ENCODE peak calls at places on chromosomes 4 and X, in six cellular contexts. S is mammary epithelial cell, K is heart left ventricle, D is OCI-LY7, Q is suprapubic skin, O is lung. W is an unnamed sample.

GRCh38 chrX:38220936-38221386 is 290 bp upstream of the SRPX start:
- DNase-seq in S (no peak), K (no peak), D (no peak), Q (no peak), O (no peak), W (no peak)

GRCh38 chr4:156763511-156763910 is 208.1 kb downstream of the PDGFC start:
- DNase-seq in S (no peak), K (no peak), D (no peak), Q (no peak), O (no peak), W (no peak)

GRCh38 chrX:153861733-153862300 is 24.2 kb downstream of the L1CAM start:
- DNase-seq in S (no peak), K (no peak), D (no peak), Q (no peak), O (no peak), W (no peak)

GRCh38 chrX:105461013-105461412 is 240.5 kb upstream of the TEX13A start:
- DNase-seq in S (peak), K (no peak), D (no peak), Q (no peak), O (no peak), W (no peak)

GRCh38 chrX:72392042-72392441 is 86.3 kb upstream of the CITED1 start:
- DNase-seq in S (no peak), K (no peak), D (no peak), Q (no peak), O (no peak), W (no peak)

GRCh38 chr4:80365928-80366327 is 30.4 kb downstream of the CFAP299 start:
- DNase-seq in S (peak), K (no peak), D (peak), Q (no peak), O (peak), W (no peak)

GRCh38 chrX:118528089-118528753 is 32.6 kb downstream of the DOCK11 start:
- DNase-seq in S (no peak), K (peak), D (peak), Q (no peak), O (no peak), W (no peak)

GRCh38 chrX:68936186-68936585 is 107.4 kb downstream of the EFNB1 start:
- DNase-seq in S (no peak), K (no peak), D (no peak), Q (no peak), O (no peak), W (no peak)

GRCh38 chr4:46444318-46444717 is 54.4 kb upstream of the GABRA2 start:
- DNase-seq in S (peak), K (no peak), D (no peak), Q (no peak), O (no peak), W (no peak)

GRCh38 chr4:159142254-159142653 is 39.4 kb downstream of the RAPGEF2 start:
- DNase-seq in S (peak), K (no peak), D (no peak), Q (no peak), O (no peak), W (no peak)

GRCh38 chr4:175456131-175456530 is 355.9 kb downstream of the GPM6A start:
- DNase-seq in S (peak), K (no peak), D (no peak), Q (no peak), O (no peak), W (no peak)

GRCh38 chrX:50211510-50211909 is 6.9 kb downstream of the CCNB3 start:
- DNase-seq in S (peak), K (no peak), D (peak), Q (no peak), O (no peak), W (no peak)

GRCh38 chrX:96386981-96387380 is 297.7 kb upstream of the DIAPH2 start:
- DNase-seq in S (no peak), K (no peak), D (no peak), Q (no peak), O (no peak), W (no peak)

GRCh38 chrX:17376381-17377046 is 1.5 kb downstream of the NHS start:
- DNase-seq in S (peak), K (no peak), D (no peak), Q (no peak), O (no peak), W (no peak)

GRCh38 chrX:43860646-43861370 is 21.4 kb downstream of the MAOB start:
- DNase-seq in S (peak), K (no peak), D (no peak), Q (no peak), O (no peak), W (no peak)

GRCh38 chr4:84691170-84691691 is 108.3 kb downstream of the CDS1 start:
- DNase-seq in S (peak), K (no peak), D (no peak), Q (no peak), O (peak), W (no peak)

GRCh38 chr4:182894681-182895275 is 22.4 kb downstream of the DCTD start:
- DNase-seq in S (no peak), K (no peak), D (no peak), Q (no peak), O (no peak), W (no peak)

GRCh38 chr4:10656420-10656819 is 28.1 kb downstream of the CLNK start:
- DNase-seq in S (no peak), K (no peak), D (no peak), Q (no peak), O (no peak), W (no peak)

GRCh38 chr4:5752803-5753184 is 41.8 kb downstream of the EVC start:
- DNase-seq in S (no peak), K (no peak), D (no peak), Q (no peak), O (no peak), W (no peak)

GRCh38 chr4:148857973-148858534 is 415.8 kb upstream of the NR3C2 start:
- DNase-seq in S (no peak), K (no peak), D (no peak), Q (no peak), O (no peak), W (no peak)

GRCh38 chrX:67104982-67105757 is 438.7 kb upstream of the AR start:
- DNase-seq in S (no peak), K (no peak), D (no peak), Q (no peak), O (no peak), W (no peak)

GRCh38 chrX:48761674-48762471 is at the start of gene GLOD5:
- DNase-seq in S (peak), K (no peak), D (peak), Q (no peak), O (peak), W (no peak)

GRCh38 chr4:139209470-139210063 is 32.5 kb upstream of the ELF2 start:
- DNase-seq in S (no peak), K (no peak), D (no peak), Q (no peak), O (no peak), W (no peak)

GRCh38 chr4:140151700-140152014 is 2.3 kb downstream of the MAML3 start:
- DNase-seq in S (peak), K (peak), D (peak), Q (peak), O (peak), W (peak)

GRCh38 chr4:108766058-108766457 is 3.2 kb upstream of the ETNPPL start:
- DNase-seq in S (no peak), K (no peak), D (no peak), Q (no peak), O (no peak), W (no peak)

GRCh38 chr4:179662522-179662921 is 2220.3 kb upstream of the AGA start:
- DNase-seq in S (no peak), K (no peak), D (no peak), Q (no peak), O (no peak), W (no peak)

GRCh38 chr4:82833696-82834313 is 35.2 kb upstream of the SCD5 start:
- DNase-seq in S (peak), K (no peak), D (no peak), Q (no peak), O (no peak), W (no peak)

GRCh38 chr4:184695178-184695896 is 38.6 kb downstream of the CENPU start:
- DNase-seq in S (peak), K (no peak), D (no peak), Q (no peak), O (no peak), W (no peak)

GRCh38 chr4:189124149-189124758 is 816.4 kb upstream of the FRG1 start:
- DNase-seq in S (peak), K (no peak), D (no peak), Q (no peak), O (no peak), W (no peak)

GRCh38 chr4:85607624-85608023 is 132.7 kb downstream of the ARHGAP24 start:
- DNase-seq in S (no peak), K (no peak), D (peak), Q (no peak), O (no peak), W (no peak)

GRCh38 chr4:71132486-71132885 is 139.0 kb downstream of the DCK start:
- DNase-seq in S (no peak), K (no peak), D (no peak), Q (no peak), O (no peak), W (no peak)

GRCh38 chr4:107037188-107037587 is 1.1 kb upstream of the DKK2 start:
- DNase-seq in S (no peak), K (peak), D (no peak), Q (peak), O (no peak), W (no peak)

GRCh38 chr4:895596-895995 is 36.5 kb downstream of the GAK start:
- DNase-seq in S (no peak), K (no peak), D (no peak), Q (no peak), O (no peak), W (no peak)

DNA sequence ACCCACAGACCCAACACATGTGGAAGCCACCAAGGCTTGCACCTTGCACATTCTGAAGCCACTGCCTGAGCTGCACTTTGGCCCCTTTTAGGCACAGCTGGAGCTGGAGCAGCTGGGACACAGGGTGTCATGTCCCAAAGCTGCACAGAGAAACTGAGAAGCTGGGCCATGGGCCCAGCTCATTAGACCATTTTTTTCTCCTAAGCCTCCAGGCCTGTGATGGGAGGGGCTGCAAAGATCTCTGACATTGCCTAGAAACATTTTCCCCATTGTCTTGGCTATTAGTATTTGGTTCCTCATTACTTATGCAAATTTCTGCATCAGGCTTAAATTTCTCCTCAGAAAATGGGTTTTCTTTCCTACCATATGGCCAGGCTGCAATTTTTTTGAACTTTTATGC is 447.4 kb upstream of the HS3ST1 start:
- DNase-seq in S (no peak), K (no peak), D (no peak), Q (no peak), O (no peak), W (no peak)
- TF ChIP-seq CTCF in S (no peak), K (no peak), D (no peak), Q (no peak), O (no peak), W (no peak)

DNA sequence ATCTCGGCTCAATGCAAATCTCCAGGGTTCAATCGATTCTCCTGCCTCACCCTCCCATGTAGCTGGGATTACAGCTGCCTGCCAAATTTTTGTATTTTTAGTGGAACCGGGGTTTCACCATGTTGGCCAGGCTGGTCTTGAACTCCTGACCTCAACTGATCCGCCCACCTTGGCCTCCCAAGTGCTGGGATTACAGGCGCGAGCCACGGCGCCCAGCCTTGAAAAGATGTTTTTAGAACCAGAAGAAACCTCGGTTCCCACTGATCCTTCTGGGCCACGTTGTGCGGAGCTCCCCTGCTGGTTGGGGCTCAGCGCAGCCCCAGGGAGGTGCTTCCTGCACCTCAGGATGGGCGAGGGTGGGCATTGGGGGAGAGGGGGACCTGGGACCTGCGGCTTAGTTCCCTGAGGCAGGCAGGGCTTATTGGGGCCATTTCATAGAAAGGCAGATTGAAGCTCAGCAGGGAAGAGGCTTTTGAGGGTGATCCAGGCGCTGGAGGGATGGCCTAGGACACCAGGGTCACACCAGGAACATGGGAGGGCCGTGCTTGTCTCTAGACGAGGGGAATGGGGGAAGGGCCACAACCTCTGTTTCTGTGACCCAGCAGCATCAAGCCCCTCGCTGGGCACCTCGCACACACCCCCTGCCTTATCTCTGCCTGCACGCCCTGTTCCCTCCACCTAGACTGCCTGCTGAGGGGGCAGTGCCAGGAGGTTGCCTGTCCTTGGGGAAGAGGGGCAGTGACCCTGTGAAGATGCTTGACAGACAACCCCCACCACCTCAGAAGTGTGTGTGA is 6.3 kb upstream of the ADD1 start:
- DNase-seq in S (no peak), K (peak), D (no peak), Q (no peak), O (no peak), W (peak)
- H3K27ac ChIP-seq in S (no peak), K (peak), D (peak), Q (peak), O (no peak), W (peak)

GRCh38 chr4:7322166-7322991 is 112.4 kb downstream of the PSAPL1 start:
- DNase-seq in S (no peak), K (peak), D (no peak), Q (no peak), O (no peak), W (no peak)
- TF ChIP-seq CTCF in S (no peak), K (no peak), D (no peak), Q (no peak), O (no peak), W (no peak)

DNA sequence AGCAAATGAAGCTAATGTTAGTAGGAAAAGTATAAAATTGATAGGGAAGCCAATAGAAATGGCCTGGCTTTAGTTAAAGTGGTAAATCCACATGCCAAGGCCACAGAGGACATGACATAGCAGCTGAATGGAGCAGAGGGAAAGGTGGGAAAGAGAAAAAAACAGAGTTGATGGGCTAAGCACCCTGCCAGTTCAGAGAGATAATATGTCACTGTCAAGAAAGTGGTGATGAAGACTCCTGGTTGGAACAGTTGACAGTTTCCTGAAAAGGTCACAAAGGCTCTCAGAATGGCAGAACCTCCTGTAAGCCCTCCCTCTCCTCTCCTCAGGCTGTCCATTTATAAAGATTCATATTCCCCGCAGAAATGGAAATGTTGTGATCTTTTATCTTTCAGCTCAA is 48.2 kb downstream of the SLC7A11 start:
- DNase-seq in S (no peak), K (no peak), D (no peak), Q (no peak), O (no peak), W (no peak)
- H3K27ac ChIP-seq in S (no peak), K (no peak), D (no peak), Q (no peak), O (no peak), W (no peak)

GRCh38 chr4:135319685-135320084 is 1118.1 kb upstream of the PABPC4L start:
- DNase-seq in S (no peak), K (no peak), D (no peak), Q (no peak), O (no peak), W (no peak)
- TF ChIP-seq CTCF in S (no peak), K (no peak), D (no peak), Q (no peak), O (no peak), W (no peak)